ENCODE peak calls at places on chromosomes 5 and 9, in four cellular contexts. C is thoracic aorta, F is PC-9, K is sigmoid colon. D is an unnamed sample.

GRCh38 chr5:96861044-96861443 is 15.3 kb upstream of the ERAP2 start:
- DNase-seq in C (no peak), F (no peak), K (no peak), D (no peak)

GRCh38 chr5:38274370-38274769 is 16.0 kb downstream of the EGFLAM start:
- DNase-seq in C (no peak), F (no peak), K (no peak), D (no peak)

GRCh38 chr9:4262735-4263141 is 37.1 kb downstream of the GLIS3 start:
- DNase-seq in C (no peak), F (peak; percentile 90), K (no peak), D (no peak)

GRCh38 chr9:99840061-99840460 is 18.4 kb downstream of the NR4A3 start:
- DNase-seq in C (no peak), F (no peak), K (no peak), D (no peak)

GRCh38 chr9:137589441-137590122 is 730 bp downstream of the ZMYND19 start:
- DNase-seq in C (no peak), F (no peak), K (no peak), D (no peak)

GRCh38 chr5:173812811-173813550 is 75.2 kb upstream of the CPEB4 start:
- DNase-seq in C (no peak), F (no peak), K (no peak), D (no peak)

GRCh38 chr5:59430066-59430702 is 463.3 kb downstream of the PDE4D start:
- DNase-seq in C (no peak), F (no peak), K (no peak), D (no peak)

GRCh38 chr5:179185256-179186091 is 125.3 kb downstream of the ZNF354C start:
- DNase-seq in C (no peak), F (no peak), K (no peak), D (no peak)

GRCh38 chr5:82422751-82423181 is 144.6 kb upstream of the RPS23 start:
- DNase-seq in C (peak; percentile 45), F (no peak), K (peak; percentile 69), D (peak; percentile 81)

GRCh38 chr5:132070460-132071337 is 2.9 kb upstream of the CSF2 start:
- DNase-seq in C (no peak), F (no peak), K (no peak), D (no peak)

GRCh38 chr5:148849461-148849860 is 23.1 kb downstream of the ADRB2 start:
- DNase-seq in C (no peak), F (no peak), K (no peak), D (no peak)

GRCh38 chr5:6082685-6083084 is 295.7 kb downstream of the MED10 start:
- DNase-seq in C (no peak), F (peak; percentile 56), K (no peak), D (no peak)

GRCh38 chr9:127786773-127787123 is 914 bp downstream of the CDK9 start:
- DNase-seq in C (no peak), F (no peak), K (no peak), D (no peak)

GRCh38 chr5:10902145-10902544 is 141.1 kb upstream of the DAP start:
- DNase-seq in C (no peak), F (no peak), K (no peak), D (no peak)

GRCh38 chr5:175264406-175264805 is 179.6 kb downstream of the DRD1 start:
- DNase-seq in C (no peak), F (no peak), K (no peak), D (no peak)

GRCh38 chr9:115167175-115167574 is 49.2 kb upstream of the TNC start:
- DNase-seq in C (no peak), F (peak; percentile 75), K (no peak), D (no peak)

GRCh38 chr5:73544429-73545402 is 20.7 kb downstream of the ANKRA2 start:
- DNase-seq in C (no peak), F (no peak), K (no peak), D (no peak)

GRCh38 chr9:35673132-35673997 is at the start of gene CA9:
- DNase-seq in C (no peak), F (peak; percentile 43), K (peak; percentile 81), D (no peak)

GRCh38 chr5:53942724-53943123 is 367.6 kb downstream of the ARL15 start:
- DNase-seq in C (no peak), F (no peak), K (no peak), D (no peak)

GRCh38 chr5:122741681-122742080 is 33.2 kb upstream of the SNX2 start:
- DNase-seq in C (no peak), F (no peak), K (no peak), D (no peak)

GRCh38 chr5:122738088-122738487 is 36.8 kb upstream of the SNX2 start:
- DNase-seq in C (no peak), F (peak; percentile 69), K (no peak), D (no peak)

GRCh38 chr5:122736086-122736485 is 38.8 kb upstream of the SNX2 start:
- DNase-seq in C (no peak), F (no peak), K (no peak), D (no peak)
- TF ChIP-seq CTCF in C (no peak), F (no peak), K (no peak), D (no peak)

DNA sequence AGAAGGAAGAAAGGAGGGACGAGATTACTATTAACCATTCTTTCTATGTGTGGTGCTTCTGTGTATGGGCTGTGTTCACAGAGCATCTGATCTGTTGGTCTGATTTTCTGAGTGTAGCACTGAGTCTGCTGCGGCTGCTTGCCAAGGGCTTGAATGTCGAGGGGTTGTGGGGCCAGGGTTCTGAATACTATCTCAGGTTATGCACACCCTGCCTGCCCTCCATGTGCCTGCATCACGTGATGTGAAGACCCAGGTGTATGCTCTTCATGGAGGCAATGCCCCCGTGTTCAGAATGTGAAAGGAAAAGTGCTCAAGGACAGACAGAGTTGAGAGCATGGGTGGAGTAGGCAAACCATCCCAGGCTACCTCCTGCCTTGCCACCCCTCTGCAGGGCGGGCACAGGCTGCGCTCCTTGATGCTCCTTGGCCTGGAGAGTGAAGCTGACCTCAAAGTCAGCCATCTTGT is 254.9 kb downstream of the FANCC start:
- DNase-seq in C (no peak), F (no peak), K (no peak), D (no peak)
- H3K4me1 ChIP-seq in C (peaks cover 76% of the 10 kb centered on the region), F (no peaks in the 10 kb centered on the region), K (peaks cover 100% of the 10 kb centered on the region), D (peaks cover 84% of the 10 kb centered on the region)

GRCh38 chr9:113979713-113980086 is 98.4 kb downstream of the AMBP start:
- DNase-seq in C (no peak), F (no peak), K (no peak), D (no peak)
- TF ChIP-seq CTCF in C (no peak), F (no peak), K (no peak), D (no peak)

DNA sequence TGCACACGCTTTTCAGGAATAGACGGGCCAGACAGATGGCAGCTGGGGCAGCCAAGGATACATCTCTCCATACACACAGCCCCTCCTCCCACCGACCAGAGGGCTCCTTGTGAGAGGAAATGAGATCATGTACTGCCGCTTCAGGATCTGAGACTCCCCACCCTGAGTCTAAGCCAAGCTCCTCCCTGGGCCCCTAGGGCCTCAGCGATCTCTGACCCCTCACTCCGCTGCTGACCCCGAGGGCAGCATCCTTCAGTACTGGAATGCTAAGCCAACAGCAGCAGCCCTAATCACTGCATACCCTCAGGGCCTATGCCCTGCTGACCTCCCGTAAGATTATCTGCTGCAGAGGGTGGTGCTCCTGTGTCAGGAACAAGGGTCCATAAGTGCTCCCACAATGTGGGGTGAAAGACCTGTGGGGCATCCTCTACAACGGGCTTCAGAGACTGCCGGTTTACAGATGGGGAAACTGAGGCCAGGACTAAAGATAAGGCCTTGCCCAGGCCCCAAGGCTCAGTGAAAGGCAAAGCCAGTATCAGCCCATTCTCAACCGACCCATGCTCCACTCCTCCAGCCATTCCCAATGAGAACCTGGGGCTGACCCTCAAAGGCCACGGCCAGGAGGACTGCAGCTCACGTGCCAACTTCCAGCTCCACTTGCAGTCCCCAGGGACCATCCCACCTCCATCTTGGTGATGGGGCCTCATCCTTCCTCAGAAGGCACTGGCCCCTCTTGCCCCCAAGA is 37.5 kb downstream of the BICD2 start:
- DNase-seq in C (no peak), F (no peak), K (no peak), D (no peak)
- H3K4me1 ChIP-seq in C (no peaks in the 10 kb centered on the region), F (no peaks in the 10 kb centered on the region), K (peaks cover 18% of the 10 kb centered on the region), D (peaks cover 79% of the 10 kb centered on the region)

GRCh38 chr5:41433552-41434181 is 76.7 kb downstream of the PLCXD3 start:
- DNase-seq in C (no peak), F (no peak), K (no peak), D (no peak)
- TF ChIP-seq CTCF in C (no peak), F (peak; percentile 62), K (no peak), D (peak; percentile 6)

GRCh38 chr5:136014049-136014516 is 14.7 kb upstream of the TGFBI start:
- DNase-seq in C (no peak), F (no peak), K (peak; percentile 86), D (no peak)

GRCh38 chr5:136013559-136013958 is 15.2 kb upstream of the TGFBI start:
- DNase-seq in C (no peak), F (no peak), K (no peak), D (no peak)

GRCh38 chr5:136016945-136017530 is 11.8 kb upstream of the TGFBI start:
- DNase-seq in C (peak; percentile 71), F (peak; percentile 89), K (peak; percentile 69), D (no peak)

GRCh38 chr5:136014976-136015375 is 13.8 kb upstream of the TGFBI start:
- DNase-seq in C (no peak), F (no peak), K (peak; percentile 50), D (no peak)

DNA sequence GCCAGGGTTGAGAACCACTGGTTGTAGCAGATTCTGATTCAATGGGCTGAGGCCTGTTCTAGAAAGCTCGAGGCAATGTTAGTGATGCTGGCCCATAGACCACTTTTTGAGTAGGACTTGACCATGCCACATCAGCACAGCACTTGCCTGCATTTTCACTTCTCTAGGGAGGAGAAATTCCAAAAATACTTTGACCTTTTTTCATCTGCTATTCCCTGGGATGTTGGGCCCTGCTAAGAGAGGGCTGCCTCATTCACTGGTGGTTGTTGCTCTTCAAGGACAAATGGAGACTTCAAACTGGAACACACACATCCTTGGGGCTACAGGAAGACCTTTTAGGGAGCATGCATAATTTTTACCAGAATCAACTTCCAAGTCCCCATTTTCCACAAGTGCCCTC is 12.8 kb upstream of the TGFBI start:
- DNase-seq in C (no peak), F (no peak), K (no peak), D (no peak)
- H3K4me1 ChIP-seq in C (peaks cover 30% of the 10 kb centered on the region), F (peaks cover 74% of the 10 kb centered on the region), K (peaks cover 95% of the 10 kb centered on the region), D (peaks cover 66% of the 10 kb centered on the region)

D was measured in suprapubic skin.